ENCODE peak calls at places on chromosomes 6 and 20, in ten cellular contexts. M, Q, J, P, N, W, F, U, G and E are unnamed samples.

GRCh38 chr6:1337791-1338190 is 25.9 kb downstream of the FOXQ1 start:
- DNase-seq in W (no peak), F (no peak), N (no peak), P (no peak), M (no peak), J (no peak), U (peak), Q (no peak), G (no peak), E (no peak)

GRCh38 chr6:137218473-137218916 is 690 bp downstream of the IFNGR1 start:
- DNase-seq in Q (no peak), P (peak), W (peak), N (no peak), M (peak), F (peak), U (peak), J (no peak), G (peak), E (peak)

GRCh38 chr6:130282234-130282995 is 59.7 kb upstream of the SAMD3 start:
- DNase-seq in Q (no peak), M (no peak), U (peak), N (no peak), F (peak), G (peak), P (peak), W (peak), J (no peak), E (peak)

GRCh38 chr6:134004714-134005113 is 47.7 kb downstream of the SLC2A12 start:
- DNase-seq in N (no peak), G (no peak), J (no peak), W (no peak), F (no peak), U (no peak), M (no peak), P (no peak), Q (no peak), E (peak)

GRCh38 chr20:53349730-53350129 is 243.9 kb downstream of the ZNF217 start:
- DNase-seq in W (no peak), U (no peak), G (no peak), F (no peak), Q (no peak), P (no peak), M (no peak), N (no peak), J (no peak), E (no peak)

GRCh38 chr6:87899499-87900147 is 148.0 kb upstream of the SPACA1 start:
- DNase-seq in Q (no peak), G (no peak), P (no peak), W (no peak), N (no peak), F (no peak), M (no peak), U (no peak), J (no peak), E (no peak)

GRCh38 chr20:22403860-22404608 is 180.3 kb downstream of the FOXA2 start:
- DNase-seq in U (peak), P (peak), F (no peak), Q (peak), W (no peak), N (no peak), J (no peak), M (no peak), G (peak), E (peak)

GRCh38 chr6:74932214-74932923 is 273.5 kb downstream of the COL12A1 start:
- DNase-seq in J (no peak), N (no peak), G (no peak), P (no peak), U (peak), W (no peak), M (no peak), F (no peak), Q (no peak), E (no peak)

GRCh38 chr20:6583134-6583738 is 184.2 kb upstream of the BMP2 start:
- DNase-seq in P (peak), U (peak), F (peak), W (no peak), M (peak), J (no peak), N (peak), G (peak), Q (peak), E (peak)

GRCh38 chr6:46734867-46735719 is at the start of gene PLA2G7:
- DNase-seq in G (peak), U (peak), F (peak), W (no peak), J (no peak), N (peak), Q (peak), M (no peak), P (peak), E (no peak)

GRCh38 chr6:2503816-2504494 is 246.8 kb downstream of the MYLK4 start:
- DNase-seq in Q (peak), F (no peak), U (peak), P (no peak), M (no peak), N (no peak), G (no peak), J (no peak), W (no peak), E (no peak)

GRCh38 chr6:31559958-31560696 is 12.0 kb upstream of the LTA start:
- DNase-seq in N (no peak), G (no peak), Q (peak), W (peak), F (no peak), J (no peak), M (peak), U (peak), P (peak), E (no peak)

GRCh38 chr20:61728326-61728725 is 337.4 kb downstream of the TAF4 start:
- DNase-seq in P (no peak), M (no peak), J (no peak), F (no peak), W (no peak), Q (no peak), N (no peak), G (no peak), U (no peak), E (no peak)

GRCh38 chr20:25629816-25630499 is 6.1 kb upstream of the NANP start:
- DNase-seq in U (no peak), G (no peak), J (no peak), Q (no peak), W (no peak), N (no peak), F (no peak), M (no peak), P (no peak), E (no peak)

GRCh38 chr6:32442243-32442667 is 2.6 kb downstream of the HLA-DRA start:
- DNase-seq in W (no peak), Q (no peak), P (no peak), N (no peak), M (no peak), G (no peak), F (no peak), J (no peak), U (no peak), E (no peak)

GRCh38 chr6:22147983-22148797 is 148.6 kb downstream of the PRL start:
- DNase-seq in F (peak), G (peak), Q (peak), M (peak), U (peak), J (peak), P (peak), N (no peak), W (no peak), E (peak)

GRCh38 chr6:17851720-17852161 is 135.7 kb downstream of the KIF13A start:
- DNase-seq in J (no peak), W (no peak), F (no peak), G (no peak), M (no peak), P (no peak), Q (no peak), N (no peak), U (peak), E (no peak)

GRCh38 chr20:24523661-24524060 is 54.2 kb downstream of the SYNDIG1 start:
- DNase-seq in Q (no peak), M (no peak), W (no peak), J (no peak), N (no peak), P (no peak), G (no peak), F (no peak), U (no peak), E (peak)

GRCh38 chr20:43331911-43332310 is 125.8 kb upstream of the SRSF6 start:
- DNase-seq in W (no peak), N (no peak), F (no peak), Q (no peak), M (peak), U (no peak), P (no peak), J (no peak), G (no peak), E (no peak)

GRCh38 chr6:157533397-157533814 is 152.4 kb downstream of the ZDHHC14 start:
- DNase-seq in M (no peak), Q (no peak), W (no peak), N (peak), F (peak), J (no peak), G (no peak), U (no peak), P (peak), E (no peak)

DNA sequence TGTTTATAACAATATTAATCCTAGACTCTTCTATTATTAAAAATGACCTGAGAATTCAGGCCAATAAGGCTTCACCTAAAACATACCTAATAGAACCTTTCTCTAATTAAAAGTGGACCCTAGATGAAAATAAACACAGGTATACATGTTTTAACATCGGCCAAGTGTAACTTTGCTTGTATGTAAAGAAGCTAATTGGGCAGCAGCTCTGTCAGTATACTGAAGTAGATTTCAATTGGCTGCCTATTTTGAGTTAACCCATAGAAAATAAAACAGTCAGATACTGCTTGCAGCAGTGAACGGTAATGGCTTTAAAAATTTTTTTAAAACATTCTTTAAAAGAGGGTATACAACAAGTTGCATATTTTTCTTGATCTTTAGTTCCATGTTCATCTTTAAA is 67.3 kb downstream of the PDSS2 start:
- DNase-seq in Q (peak), U (no peak), G (no peak), N (no peak), P (peak), W (no peak), F (no peak), J (no peak), M (no peak), E (no peak)
- H3K27ac ChIP-seq in Q (no peak), U (peak), G (no peak), N (no peak), P (no peak), W (no peak), F (no peak), J (no peak), M (no peak), E (no peak)

GRCh38 chr6:132520953-132521352 is 8.0 kb upstream of the STX7 start:
- DNase-seq in M (no peak), W (no peak), P (no peak), J (no peak), Q (no peak), U (peak), F (no peak), G (no peak), N (no peak), E (no peak)
- H3K27ac ChIP-seq in M (no peak), W (no peak), P (no peak), J (no peak), Q (no peak), U (no peak), F (no peak), G (no peak), N (no peak), E (no peak)

GRCh38 chr20:56359212-56360132 is 698 bp downstream of the FAM210B start:
- DNase-seq in F (peak), Q (peak), J (peak), P (peak), G (peak), N (peak), W (no peak), M (peak), U (peak), E (peak)
- H3K27ac ChIP-seq in F (peak), Q (peak), J (peak), P (no peak), G (peak), N (no peak), W (no peak), M (peak), U (peak), E (peak)

DNA sequence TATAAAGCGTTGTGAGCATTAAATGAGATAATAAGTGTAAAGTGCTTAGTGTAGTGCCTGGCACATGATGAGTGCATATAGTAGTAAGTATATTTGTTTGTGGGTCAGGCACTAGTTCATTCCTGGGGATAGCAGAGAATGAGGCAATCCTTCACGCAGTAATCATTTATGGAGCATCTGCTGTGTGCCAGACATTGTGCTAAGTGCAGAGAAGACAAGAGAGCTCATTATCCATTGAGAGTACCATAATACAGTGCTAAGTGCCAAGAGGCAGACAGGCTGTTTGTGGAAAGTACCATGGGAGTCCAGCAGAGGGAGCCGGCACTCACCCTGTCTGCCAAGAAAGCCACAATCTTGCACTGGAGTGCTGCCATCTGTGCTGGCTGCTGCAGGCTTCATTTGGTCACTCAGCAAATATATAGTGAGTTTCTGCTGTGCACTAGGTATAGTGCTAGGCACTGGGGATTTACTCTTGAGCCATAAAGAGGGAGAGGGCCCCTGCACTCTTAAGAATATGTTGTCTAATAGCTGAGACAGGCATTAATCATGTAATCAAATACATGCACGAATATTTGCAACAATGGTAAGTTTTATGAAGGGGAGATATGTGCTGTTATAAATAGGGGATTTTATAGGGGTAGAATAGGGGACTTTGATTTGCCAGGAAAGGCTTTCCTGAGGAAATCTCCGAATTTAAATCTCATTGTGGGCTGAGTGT is 12.9 kb upstream of the MROH8 start:
- DNase-seq in U (peak), M (peak), Q (peak), G (peak), P (peak), W (peak), F (peak), N (peak), J (peak), E (peak)
- H3K27ac ChIP-seq in U (no peak), M (no peak), Q (no peak), G (no peak), P (peak), W (no peak), F (no peak), N (no peak), J (no peak), E (no peak)

GRCh38 chr6:116387374-116387773 is 16.6 kb downstream of the DSE start:
- DNase-seq in U (peak), Q (peak), N (no peak), M (no peak), J (no peak), P (no peak), G (no peak), W (no peak), F (no peak), E (no peak)
- H3K27ac ChIP-seq in U (no peak), Q (peak), N (no peak), M (no peak), J (no peak), P (no peak), G (no peak), W (no peak), F (peak), E (no peak)

GRCh38 chr6:108735310-108735990 is 112.8 kb upstream of the ARMC2 start:
- DNase-seq in Q (no peak), W (no peak), N (no peak), G (no peak), F (no peak), M (no peak), J (no peak), P (no peak), U (no peak), E (no peak)
- H3K27ac ChIP-seq in Q (peak), W (no peak), N (no peak), G (no peak), F (no peak), M (no peak), J (no peak), P (no peak), U (no peak), E (no peak)

DNA sequence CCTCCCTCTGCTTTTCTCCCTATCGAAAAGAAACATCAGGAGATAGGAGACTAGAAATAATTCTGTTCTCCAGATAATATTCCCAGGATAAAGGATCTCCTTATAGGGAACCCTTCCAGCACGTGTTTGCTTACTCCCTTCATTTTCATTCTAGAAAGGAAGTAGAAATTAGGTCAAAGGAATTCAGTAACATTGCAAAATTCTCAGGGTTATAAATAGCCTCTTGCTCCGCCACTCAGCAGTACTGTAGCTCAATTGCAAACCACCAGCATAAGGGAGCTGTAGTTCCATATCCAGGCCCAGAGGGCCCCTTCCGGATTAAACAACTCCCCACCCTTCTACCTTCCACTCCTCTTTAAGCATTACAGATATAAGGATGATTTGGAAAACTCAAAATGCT is 6.2 kb downstream of the ELMO2 start:
- DNase-seq in F (no peak), W (no peak), M (peak), G (peak), U (peak), Q (no peak), P (no peak), N (no peak), J (no peak), E (no peak)
- H3K27ac ChIP-seq in F (peak), W (peak), M (peak), G (peak), U (peak), Q (no peak), P (peak), N (no peak), J (peak), E (no peak)

GRCh38 chr6:136036071-136036380 is 184.5 kb downstream of the PDE7B start:
- DNase-seq in J (no peak), F (no peak), U (no peak), W (no peak), G (no peak), M (no peak), N (no peak), Q (no peak), P (no peak), E (no peak)

GRCh38 chr6:136037885-136038460 is 186.5 kb downstream of the PDE7B start:
- DNase-seq in P (no peak), G (peak), U (peak), Q (no peak), W (no peak), F (peak), J (no peak), M (peak), N (peak), E (no peak)

GRCh38 chr6:136038531-136038930 is 187.0 kb downstream of the PDE7B start:
- DNase-seq in N (no peak), Q (no peak), W (no peak), F (no peak), M (no peak), U (peak), J (no peak), G (no peak), P (no peak), E (no peak)

GRCh38 chr6:136036601-136037000 is 185.1 kb downstream of the PDE7B start:
- DNase-seq in N (no peak), Q (no peak), U (peak), W (no peak), G (no peak), P (no peak), F (no peak), J (no peak), M (no peak), E (no peak)

DNA sequence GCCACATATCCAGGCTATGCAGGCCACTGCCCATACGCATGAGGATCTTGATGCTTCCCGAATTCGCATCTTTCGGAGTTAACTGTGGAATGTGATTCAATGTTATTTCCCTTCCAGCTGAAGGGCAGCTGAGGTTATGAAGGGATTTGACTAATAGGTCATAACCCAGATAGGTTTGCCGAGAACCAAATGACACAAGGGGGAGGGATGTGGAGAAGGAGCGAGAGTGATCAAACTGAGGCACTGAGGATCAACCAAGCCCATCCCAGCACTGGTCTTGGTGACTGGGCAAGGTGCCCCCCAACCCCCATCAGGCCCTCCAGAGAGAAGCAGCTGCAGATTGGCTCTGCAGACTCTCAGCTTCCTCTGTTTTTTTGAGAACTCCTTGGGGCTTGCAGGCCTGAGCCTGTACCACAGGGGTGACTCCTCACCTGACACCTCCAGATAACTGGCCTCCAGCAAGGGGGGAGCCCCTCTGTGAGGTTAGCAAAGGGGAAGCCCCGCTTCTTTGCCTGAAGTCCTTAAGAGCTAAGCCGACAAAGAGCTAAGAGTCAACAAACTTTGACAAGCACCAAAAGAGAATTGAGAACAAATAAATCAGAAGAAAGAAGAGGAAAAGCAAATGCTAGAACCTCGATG is 185.9 kb downstream of the PDE7B start:
- DNase-seq in W (no peak), F (no peak), P (no peak), M (no peak), N (no peak), U (peak), Q (no peak), G (no peak), J (no peak), E (no peak)
- H3K27ac ChIP-seq in W (no peak), F (peak), P (no peak), M (peak), N (no peak), U (peak), Q (peak), G (peak), J (peak), E (no peak)

DNA sequence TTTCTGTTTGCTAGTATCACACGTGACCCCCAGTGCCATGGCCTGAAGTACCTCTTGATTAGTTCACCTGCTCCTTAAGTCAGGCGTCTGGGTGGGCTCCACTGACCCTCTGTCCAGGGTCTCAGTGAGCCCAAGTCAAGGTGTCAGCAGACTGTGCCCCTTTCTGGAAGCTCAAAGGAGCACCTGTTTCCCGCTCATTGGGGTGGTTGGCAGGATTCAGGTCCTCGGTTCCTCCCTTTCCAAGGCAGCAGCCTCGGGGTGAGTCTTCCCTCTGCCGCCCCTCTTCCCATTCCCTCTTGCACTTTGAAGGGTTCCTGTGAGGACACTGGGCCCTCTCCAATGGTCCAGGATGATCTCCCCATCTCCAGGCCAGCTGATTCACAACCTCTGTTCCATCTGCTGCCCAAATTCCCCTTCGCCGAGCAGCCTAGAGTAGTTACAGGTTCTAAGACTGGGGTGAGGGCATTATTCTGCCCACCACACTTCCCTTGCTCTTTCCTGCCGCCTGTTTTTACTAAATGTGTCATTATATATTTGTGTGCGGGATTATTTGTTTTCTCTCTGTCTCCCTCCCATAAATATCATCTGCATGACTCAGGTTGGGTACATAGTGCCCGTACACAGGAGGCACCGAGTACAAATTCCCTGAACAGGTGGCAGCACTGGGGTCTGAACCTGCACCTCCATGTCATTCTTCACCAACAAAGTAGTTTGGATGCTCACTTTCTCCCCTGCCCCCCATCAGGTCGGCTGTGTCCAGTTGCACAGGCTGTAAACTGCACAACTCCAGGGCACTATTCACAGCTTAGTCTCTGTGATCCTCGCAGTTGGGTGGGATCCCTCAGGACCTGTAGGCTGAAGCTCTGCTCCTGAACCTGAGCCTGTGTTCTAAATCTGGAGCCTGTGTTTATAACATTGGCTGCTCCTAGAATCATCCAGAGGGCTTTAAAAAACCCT is 58.5 kb downstream of the RBM38 start:
- DNase-seq in W (no peak), J (no peak), F (no peak), U (no peak), N (no peak), Q (no peak), M (no peak), G (no peak), P (no peak), E (no peak)
- H3K27ac ChIP-seq in W (no peak), J (no peak), F (peak), U (no peak), N (no peak), Q (no peak), M (no peak), G (no peak), P (no peak), E (no peak)